ENCODE peak calls at places on chromosomes 7 and 10, in ten cellular contexts. V is Peyer's patch, L is suprapubic skin, A is fibroblast of lung, R is heart right ventricle, N is PC-9, E is tibial artery, O is mammary epithelial cell, S is thoracic aorta, G is A549. B is an unnamed sample.

GRCh38 chr10:101903827-101904520 is 60.4 kb upstream of the KCNIP2 start:
- DNase-seq in O (no peak), A (no peak), N (no peak), G (no peak), V (peak; percentile 57), R (no peak), E (no peak), S (no peak), L (no peak), B (no peak)

GRCh38 chr7:11109659-11110058 is 136.0 kb downstream of the PHF14 start:
- DNase-seq in A (no peak), V (no peak), E (no peak), L (no peak), N (no peak), G (no peak), S (no peak), O (no peak), R (no peak), B (no peak)

GRCh38 chr10:94293344-94293743 is 69.4 kb downstream of the NOC3L start:
- DNase-seq in R (no peak), O (no peak), L (no peak), S (no peak), N (no peak), E (no peak), A (no peak), V (no peak), G (no peak), B (no peak)

GRCh38 chr7:139866047-139866837 is 37.2 kb downstream of the TBXAS1 start:
- DNase-seq in V (no peak), R (no peak), A (no peak), L (no peak), E (no peak), S (no peak), G (no peak), O (no peak), N (no peak), B (no peak)

GRCh38 chr10:38045129-38045528 is 34.7 kb downstream of the ZNF33A start:
- DNase-seq in L (no peak), V (no peak), A (no peak), O (no peak), N (no peak), S (no peak), E (no peak), R (no peak), G (no peak), B (no peak)

GRCh38 chr7:48098846-48099245 is 9.8 kb downstream of the UPP1 start:
- DNase-seq in O (no peak), E (no peak), A (no peak), N (no peak), S (no peak), R (no peak), V (no peak), L (no peak), G (no peak), B (no peak)

GRCh38 chr10:75210193-75211006 is at the start of gene VDAC2:
- DNase-seq in A (peak; percentile 76), G (peak; percentile 93), E (peak; percentile 86), S (peak; percentile 57), V (peak; percentile 87), O (peak; percentile 89), R (peak; percentile 94), L (peak; percentile 94), N (peak; percentile 94), B (no peak)

GRCh38 chr10:104034401-104035053 is 51.2 kb downstream of the COL17A1 start:
- DNase-seq in E (no peak), A (no peak), G (no peak), R (no peak), L (no peak), V (no peak), S (no peak), N (no peak), O (no peak), B (no peak)

DNA sequence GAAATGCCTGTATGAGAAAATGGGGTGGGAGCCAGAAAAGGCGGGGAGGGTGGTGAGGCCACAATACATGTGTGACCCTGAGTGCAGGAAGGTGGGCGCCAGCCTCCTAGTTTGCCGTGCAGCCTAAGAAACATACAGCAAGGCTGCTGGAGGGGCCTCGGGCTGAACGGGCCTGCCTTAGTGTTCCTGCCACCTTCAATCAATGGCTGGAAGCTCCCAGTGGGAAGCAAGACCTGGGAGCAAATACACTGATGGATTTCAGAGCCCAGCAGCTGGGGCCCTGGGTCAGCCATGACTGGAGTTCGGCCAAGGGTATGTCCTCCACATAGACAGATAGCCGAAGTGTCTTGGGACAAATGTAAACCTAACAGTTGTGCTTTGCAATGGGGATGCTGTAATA is 50.2 kb upstream of the CELF2 start:
- DNase-seq in N (no peak), O (no peak), V (no peak), L (no peak), A (no peak), R (no peak), G (no peak), S (no peak), E (no peak), B (no peak)
- TF ChIP-seq CTCF in N (no peak), O (no peak), V (no peak), L (no peak), A (no peak), R (no peak), G (no peak), S (no peak), E (no peak), B (no peak)

GRCh38 chr7:157837047-157837446 is 500.2 kb downstream of the DNAJB6 start:
- DNase-seq in R (no peak), V (no peak), O (no peak), N (no peak), L (no peak), E (no peak), G (no peak), A (no peak), S (no peak), B (no peak)

GRCh38 chr7:157831901-157832810 is 495.4 kb downstream of the DNAJB6 start:
- DNase-seq in N (no peak), V (no peak), S (no peak), G (no peak), E (no peak), A (no peak), O (no peak), L (no peak), R (no peak), B (no peak)

GRCh38 chr7:157832866-157833607 is 496.2 kb downstream of the DNAJB6 start:
- DNase-seq in E (no peak), O (no peak), R (no peak), V (no peak), G (no peak), N (no peak), A (no peak), L (no peak), S (no peak), B (no peak)

GRCh38 chr7:157837561-157837960 is 500.8 kb downstream of the DNAJB6 start:
- DNase-seq in V (no peak), N (no peak), L (no peak), A (no peak), S (no peak), R (no peak), G (no peak), O (no peak), E (no peak), B (no peak)

GRCh38 chr7:157834501-157835143 is 497.8 kb downstream of the DNAJB6 start:
- DNase-seq in A (peak; percentile 27), R (no peak), N (no peak), G (no peak), L (no peak), S (no peak), E (no peak), O (no peak), V (no peak), B (no peak)
- H3K4me3 ChIP-seq in A (no peak overlapping the region), R (no peak overlapping the region), N (no peak overlapping the region), G (no peak overlapping the region), L (no peak overlapping the region), S (no peak overlapping the region), E (no peak overlapping the region), O (no peak overlapping the region), V (no peak overlapping the region), B (no peak overlapping the region)

DNA sequence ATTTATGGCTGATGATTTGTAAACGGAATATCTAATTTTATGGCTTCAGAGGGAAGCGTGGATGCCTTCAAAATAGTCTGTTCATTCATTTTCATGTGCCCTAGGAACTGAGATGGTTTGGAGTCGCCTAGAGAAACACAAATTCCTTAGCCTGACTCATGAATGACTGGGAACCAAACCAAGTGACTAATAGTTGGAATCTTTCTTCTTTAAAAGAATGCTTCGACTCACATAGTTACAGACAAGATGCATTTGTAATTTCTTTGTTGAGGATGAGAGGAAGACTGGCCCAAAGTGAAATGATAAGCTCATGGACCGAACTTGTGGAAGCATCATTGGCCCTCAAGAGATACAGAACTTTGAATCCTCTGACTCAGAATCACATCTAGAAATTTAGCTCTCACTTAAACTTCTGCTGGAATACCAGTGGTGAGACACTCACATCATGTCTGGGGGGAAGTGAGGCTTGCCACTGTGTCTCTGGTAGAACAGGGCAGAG is 1107.2 kb downstream of the NRG3 start:
- DNase-seq in S (no peak), G (peak; percentile 28), L (no peak), A (peak; percentile 98), V (no peak), R (no peak), N (no peak), O (peak; percentile 87), E (no peak), B (peak; percentile 67)
- H3K9me3 ChIP-seq in S (no peaks in the 10 kb centered on the region), G (no peaks in the 10 kb centered on the region), L (no peaks in the 10 kb centered on the region), A (no peaks in the 10 kb centered on the region), V (peaks cover 4% of the 10 kb centered on the region), R (no peaks in the 10 kb centered on the region), N (no peaks in the 10 kb centered on the region), O (no peaks in the 10 kb centered on the region), E (no peaks in the 10 kb centered on the region), B (no peaks in the 10 kb centered on the region)

GRCh38 chr10:124670849-124671248 is 73.3 kb downstream of the FAM53B start:
- DNase-seq in O (no peak), R (no peak), A (no peak), S (no peak), N (no peak), V (no peak), G (no peak), E (no peak), L (no peak), B (no peak)

GRCh38 chr10:124672181-124672638 is 72.0 kb downstream of the FAM53B start:
- DNase-seq in R (peak; percentile 47), V (no peak), E (no peak), L (no peak), S (no peak), O (no peak), N (no peak), G (no peak), A (no peak), B (no peak)

GRCh38 chr10:124669141-124669823 is 74.9 kb downstream of the FAM53B start:
- DNase-seq in O (no peak), V (no peak), R (peak; percentile 13), E (no peak), N (no peak), L (no peak), G (no peak), A (no peak), S (no peak), B (no peak)

GRCh38 chr10:124669824-124670654 is 74.1 kb downstream of the FAM53B start:
- DNase-seq in V (no peak), N (no peak), R (peak; percentile 26), E (no peak), G (no peak), O (no peak), L (no peak), A (no peak), S (no peak), B (no peak)

DNA sequence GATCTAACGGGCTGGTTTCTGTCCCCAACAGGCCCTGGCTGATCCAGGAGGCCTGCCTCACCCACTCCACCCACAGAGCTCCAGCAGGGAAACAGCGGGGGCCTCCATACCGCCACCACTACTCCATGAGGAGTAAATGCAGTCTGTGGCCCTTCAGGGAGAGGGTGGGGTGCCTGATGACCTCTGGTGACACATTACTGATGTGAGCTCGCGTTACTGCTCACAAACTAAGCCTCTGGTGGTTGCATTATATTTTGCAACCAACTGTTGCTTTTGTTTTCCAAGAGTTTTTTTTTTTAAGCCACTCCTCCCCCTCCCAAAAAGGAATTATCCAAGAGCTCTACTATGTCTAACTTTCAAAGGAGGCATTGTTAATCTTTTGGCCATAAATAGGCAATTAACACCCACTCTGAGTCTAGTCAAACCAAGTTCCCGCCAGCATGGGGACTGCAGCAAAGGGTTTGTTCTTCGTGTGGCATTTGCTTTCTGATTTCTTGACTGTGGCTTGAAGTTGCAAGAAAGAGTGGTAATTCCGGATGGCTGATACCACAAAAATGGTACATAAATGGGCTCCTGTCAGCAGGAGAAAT is 72.6 kb downstream of the FAM53B start:
- DNase-seq in G (peak; percentile 45), L (peak; percentile 89), R (peak; percentile 49), E (no peak), V (no peak), S (no peak), N (peak; percentile 42), O (peak; percentile 72), A (peak; percentile 27), B (no peak)
- TF ChIP-seq CTCF in G (no peak), L (peak; percentile 57), R (peak; percentile 38), E (no peak), V (peak; percentile 10), S (no peak), N (peak; percentile 32), O (peak; percentile 57), A (no peak), B (no peak)